ENCODE peak calls at places on chromosomes 11 and 22, in eight cellular contexts. N is kidney; P is stimulated activated naive CD8-positive, alpha-beta T cell treated with anti-CD3 and anti-CD28 coated beads, Interleukin-15, amount 100 ng/mL, for 72 hours; L is NCI-H146; V is stimulated activated CD4-positive, alpha-beta T cell treated with anti-CD3 and anti-CD28 coated beads, Interleukin-4, amount 100 ng/mL, for 1 hour; S is substantia nigra; K is adrenal gland; E is HCT116. O is an unnamed sample.

GRCh38 chr22:37618072-37618656 is 9.5 kb downstream of the GGA1 start:
- DNase-seq in N (no peak), P (no peak), L (no peak), V (no peak), S (no peak), K (no peak), E (no peak), O (no peak)

GRCh38 chr11:119989422-119989821 is 148.5 kb downstream of the TRIM29 start:
- DNase-seq in N (no peak), P (no peak), L (no peak), V (no peak), S (no peak), K (no peak), E (no peak), O (no peak)

GRCh38 chr22:44676441-44677298 is 25.3 kb upstream of the PRR5 start:
- DNase-seq in N (peak), P (no peak), L (no peak), V (no peak), S (no peak), K (no peak), E (no peak), O (no peak)

GRCh38 chr11:1303196-1303821 is 6.1 kb downstream of the TOLLIP start:
- DNase-seq in N (peak), P (no peak), L (no peak), V (no peak), S (peak), K (no peak), E (no peak), O (no peak)

GRCh38 chr11:2576536-2576935 is 123.3 kb downstream of the KCNQ1OT1 start:
- DNase-seq in N (peak), P (no peak), L (no peak), V (no peak), S (no peak), K (peak), E (no peak), O (no peak)

GRCh38 chr11:111331711-111332479 is 33.5 kb downstream of the POU2AF3 start:
- DNase-seq in N (no peak), P (no peak), L (no peak), V (no peak), S (no peak), K (peak), E (no peak), O (no peak)

GRCh38 chr11:101470881-101471535 is 112.8 kb downstream of the TRPC6 start:
- DNase-seq in N (no peak), P (no peak), L (no peak), V (no peak), S (no peak), K (no peak), E (no peak), O (no peak)

GRCh38 chr22:37801946-37802309 is 5.8 kb upstream of the GCAT start:
- DNase-seq in N (no peak), P (no peak), L (peak), V (no peak), S (no peak), K (no peak), E (no peak), O (no peak)

GRCh38 chr11:134276396-134277175 is 407 bp downstream of the GLB1L3 start:
- DNase-seq in N (no peak), P (peak), L (peak), V (peak), S (no peak), K (no peak), E (no peak), O (no peak)

GRCh38 chr11:130478204-130478701 is 29.8 kb downstream of the ADAMTS15 start:
- DNase-seq in N (peak), P (no peak), L (no peak), V (no peak), S (no peak), K (peak), E (no peak), O (no peak)

GRCh38 chr11:61485080-61485479 is 23.5 kb upstream of the LRRC10B start:
- DNase-seq in N (peak), P (no peak), L (no peak), V (no peak), S (no peak), K (no peak), E (no peak), O (no peak)

GRCh38 chr11:94537051-94537600 is 6.6 kb upstream of the FUT4 start:
- DNase-seq in N (no peak), P (no peak), L (no peak), V (no peak), S (no peak), K (no peak), E (no peak), O (no peak)

GRCh38 chr11:114171257-114172054 is 111.9 kb downstream of the ZBTB16 start:
- DNase-seq in N (peak), P (no peak), L (no peak), V (no peak), S (peak), K (peak), E (no peak), O (no peak)

GRCh38 chr22:24986816-24987215 is 34.3 kb downstream of the KIAA1671 start:
- DNase-seq in N (no peak), P (no peak), L (no peak), V (no peak), S (no peak), K (no peak), E (no peak), O (no peak)

GRCh38 chr11:103744496-103745153 is 291.8 kb upstream of the DDI1 start:
- DNase-seq in N (no peak), P (no peak), L (no peak), V (no peak), S (no peak), K (no peak), E (no peak), O (no peak)

GRCh38 chr11:2991477-2992233 is 474 bp downstream of the NAP1L4 start:
- DNase-seq in N (no peak), P (no peak), L (peak), V (no peak), S (no peak), K (peak), E (no peak), O (no peak)

GRCh38 chr22:31618057-31618456 is 44.0 kb downstream of the PISD start:
- DNase-seq in N (no peak), P (no peak), L (peak), V (no peak), S (no peak), K (no peak), E (no peak), O (no peak)